ENCODE peak calls at places on chromosome 15, in six cellular contexts. W, Y, K, Z, L and J are unnamed samples.

GRCh38 chr15:71051539-71051938 is 63.7 kb upstream of the THSD4 start:
- DNase-seq in K (no peak), Z (no peak), Y (no peak), W (no peak), L (no peak), J (no peak)

GRCh38 chr15:85339976-85340665 is 40.3 kb upstream of the AKAP13 start:
- DNase-seq in Y (no peak), W (no peak), K (no peak), L (no peak), Z (no peak), J (no peak)

GRCh38 chr15:78047631-78048409 is 29.7 kb downstream of the TBC1D2B start:
- DNase-seq in K (no peak), L (no peak), Z (no peak), W (no peak), Y (no peak), J (no peak)

GRCh38 chr15:71335591-71335990 is 220.3 kb downstream of the THSD4 start:
- DNase-seq in W (no peak), Z (no peak), Y (no peak), L (no peak), K (no peak), J (no peak)

GRCh38 chr15:57485869-57486268 is 105.8 kb upstream of the MYZAP start:
- DNase-seq in W (no peak), Z (peak), Y (peak), L (no peak), K (peak), J (peak)

GRCh38 chr15:33380406-33380805 is 69.6 kb downstream of the RYR3 start:
- DNase-seq in Y (no peak), L (no peak), Z (no peak), W (no peak), K (no peak), J (no peak)

GRCh38 chr15:75727031-75727531 is 14.4 kb upstream of the CSPG4 start:
- DNase-seq in Y (no peak), L (no peak), W (no peak), K (no peak), Z (no peak), J (no peak)

GRCh38 chr15:31758126-31758525 is 272.2 kb upstream of the CHRNA7 start:
- DNase-seq in Y (peak), W (peak), Z (no peak), L (peak), K (no peak), J (no peak)

GRCh38 chr15:56351362-56351761 is 13.9 kb upstream of the TEX9 start:
- DNase-seq in L (no peak), Z (no peak), W (no peak), Y (no peak), K (no peak), J (no peak)

GRCh38 chr15:88636654-88637053 is 2.2 kb upstream of the ISG20 start:
- DNase-seq in W (no peak), Y (no peak), K (no peak), Z (no peak), L (no peak), J (no peak)

GRCh38 chr15:80317389-80318169 is 65.6 kb upstream of the CTXND1 start:
- DNase-seq in L (no peak), Z (peak), Y (no peak), W (peak), K (no peak), J (no peak)

GRCh38 chr15:33934896-33935295 is 33.4 kb upstream of the CHRM5 start:
- DNase-seq in W (no peak), Z (no peak), K (no peak), L (no peak), Y (no peak), J (no peak)

GRCh38 chr15:26295331-26295730 is 432.2 kb upstream of the ATP10A start:
- DNase-seq in L (no peak), W (no peak), Z (no peak), Y (no peak), K (no peak), J (no peak)

GRCh38 chr15:55816017-55816416 is 73.1 kb upstream of the PRTG start:
- DNase-seq in K (no peak), L (no peak), Z (no peak), Y (no peak), W (no peak), J (no peak)

GRCh38 chr15:34461730-34462129 is 24.1 kb upstream of the GOLGA8A start:
- DNase-seq in Z (no peak), W (no peak), Y (no peak), L (no peak), K (no peak), J (no peak)

GRCh38 chr15:80068578-80068977 is 9.1 kb downstream of the ZFAND6 start:
- DNase-seq in Y (no peak), L (no peak), W (no peak), K (no peak), Z (no peak), J (no peak)

GRCh38 chr15:98981851-98982722 is 25.5 kb downstream of the PGPEP1L start:
- DNase-seq in Y (no peak), W (no peak), K (no peak), L (peak), Z (no peak), J (no peak)

GRCh38 chr15:87604857-87605446 is 651.6 kb downstream of the NTRK3 start:
- DNase-seq in Y (no peak), W (peak), Z (no peak), L (no peak), K (no peak), J (peak)

GRCh38 chr15:66566963-66567531 is 1.2 kb upstream of the LCTL start:
- DNase-seq in L (peak), W (peak), Y (peak), Z (peak), K (peak), J (peak)
- TF ChIP-seq ZNF274 in L (no peak), W (no peak), Y (no peak), Z (no peak), K (no peak), J (no peak)

GRCh38 chr15:40773902-40774301 is 4.1 kb downstream of the C15orf62 start:
- DNase-seq in Z (no peak), W (no peak), K (no peak), L (no peak), Y (no peak), J (no peak)

GRCh38 chr15:40776537-40777141 is 6.9 kb downstream of the C15orf62 start:
- DNase-seq in Z (no peak), W (no peak), L (no peak), K (no peak), Y (no peak), J (no peak)

GRCh38 chr15:40773496-40773895 is 3.7 kb downstream of the C15orf62 start:
- DNase-seq in K (no peak), Y (no peak), L (no peak), W (no peak), Z (no peak), J (no peak)

GRCh38 chr15:40775007-40775406 is 5.2 kb downstream of the C15orf62 start:
- DNase-seq in K (no peak), Z (no peak), W (no peak), L (no peak), Y (no peak), J (no peak)

DNA sequence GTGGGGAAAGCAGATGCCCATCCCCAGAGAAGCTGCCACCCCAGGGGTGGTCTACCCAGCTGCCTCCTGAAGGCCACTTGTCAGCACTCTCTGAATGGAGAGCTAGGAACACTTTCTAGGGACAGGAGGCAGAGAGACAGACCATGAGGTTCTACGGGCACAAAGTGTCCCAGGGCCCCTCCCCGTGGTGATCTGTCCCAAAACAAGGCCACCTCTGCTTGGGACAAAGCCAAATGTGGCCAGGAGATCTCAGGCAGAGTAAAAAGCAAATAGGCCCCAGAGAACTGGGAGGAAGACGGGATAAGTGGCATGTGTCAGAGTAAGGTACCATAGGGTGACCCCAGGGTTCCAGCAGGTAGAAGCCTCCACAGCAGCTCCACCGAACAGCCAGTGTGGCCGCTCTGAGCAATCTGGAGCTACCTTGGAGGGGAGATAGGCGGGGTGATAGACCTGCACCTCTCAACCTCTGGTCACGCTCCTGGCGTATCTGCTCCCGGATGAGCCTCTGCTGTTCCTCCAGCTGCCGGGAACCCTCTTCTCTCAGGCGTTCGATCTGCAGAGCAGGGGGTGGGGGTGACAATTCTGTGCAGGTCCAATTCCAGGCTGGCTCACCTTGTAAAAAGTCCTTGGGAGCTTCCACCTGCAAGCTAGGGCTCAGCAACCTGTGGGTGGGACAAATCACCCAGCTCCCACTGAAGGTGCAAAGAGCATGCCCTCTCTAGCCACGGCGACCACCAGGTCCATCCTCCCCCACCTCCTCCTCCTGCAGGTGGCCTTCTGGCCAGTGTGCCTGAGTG is 6.2 kb downstream of the C15orf62 start:
- DNase-seq in Z (no peak), K (no peak), W (no peak), Y (no peak), L (no peak), J (no peak)
- H3K9ac ChIP-seq in Z (no peak), K (no peak), W (peak), Y (no peak), L (no peak), J (no peak)

DNA sequence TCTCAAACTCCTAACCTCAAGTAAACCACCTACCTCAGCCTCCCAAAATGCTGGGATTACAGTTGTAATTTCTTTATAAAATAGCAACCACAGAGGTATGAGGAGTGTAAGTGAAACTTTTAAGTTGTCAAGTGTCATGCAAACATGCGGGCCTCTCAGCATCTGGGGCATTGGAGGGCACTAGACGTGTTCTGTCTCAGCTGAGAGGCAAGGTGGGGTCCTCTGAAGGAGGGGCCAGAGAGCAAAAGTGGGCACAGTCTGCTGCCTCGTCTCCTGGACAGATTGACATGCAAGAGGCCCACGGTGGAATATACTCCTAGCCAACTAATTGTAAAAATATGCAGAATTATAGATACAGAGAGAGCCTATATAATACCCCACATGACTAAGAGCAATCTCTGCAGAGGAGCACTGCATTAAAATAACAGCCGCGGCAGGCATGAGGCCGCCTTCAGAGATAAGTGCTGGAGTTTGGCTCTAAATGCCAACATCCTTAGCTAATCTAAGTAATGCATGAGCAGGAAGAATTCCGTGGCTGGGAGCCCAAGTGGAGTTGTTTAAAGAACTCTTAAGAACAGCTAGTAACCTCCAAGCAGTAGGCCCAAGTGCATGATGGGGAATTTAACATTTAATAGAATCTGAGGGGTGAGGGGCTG is 87.8 kb upstream of the RNU6-1 start:
- DNase-seq in Z (no peak), K (no peak), W (peak), L (no peak), Y (no peak), J (no peak)
- TF ChIP-seq ZNF274 in Z (no peak), K (no peak), W (no peak), L (no peak), Y (no peak), J (no peak)

GRCh38 chr15:73952171-73952912 is 26.1 kb downstream of the LOXL1 start:
- DNase-seq in K (no peak), L (no peak), W (no peak), Z (no peak), Y (no peak), J (no peak)
- H3K9ac ChIP-seq in K (no peak), L (no peak), W (peak), Z (no peak), Y (no peak), J (peak)

DNA sequence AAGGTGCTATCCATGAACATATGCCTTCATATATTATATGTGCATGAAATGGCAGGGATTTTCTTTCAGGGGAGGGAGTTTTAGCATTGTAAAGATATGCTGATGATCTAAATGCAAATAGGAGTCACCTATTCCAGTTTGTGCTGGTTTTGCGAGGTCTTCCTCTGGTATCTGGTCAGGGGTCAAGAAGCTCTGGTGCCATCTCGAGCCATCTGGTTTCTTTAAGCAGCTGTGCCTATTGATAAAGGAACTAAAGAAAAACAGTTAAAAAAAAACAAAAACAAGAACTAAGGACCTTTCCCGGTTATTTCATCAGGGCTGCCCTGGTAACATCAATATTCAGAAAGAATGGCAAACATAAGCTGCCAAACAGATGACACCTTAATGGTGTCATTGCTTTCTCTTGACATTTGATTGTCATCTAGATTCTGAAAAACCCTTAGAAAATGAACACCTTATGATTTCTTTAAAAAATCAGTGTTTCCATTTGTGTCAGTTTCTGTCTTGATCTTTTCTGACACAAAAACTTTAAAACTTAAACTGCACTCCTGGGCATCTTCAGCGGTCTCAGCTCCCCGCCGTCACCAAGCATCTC is 22.7 kb downstream of the APH1B start:
- DNase-seq in K (no peak), Y (no peak), W (peak), Z (no peak), L (no peak), J (no peak)
- TF ChIP-seq ZNF274 in K (no peak), Y (no peak), W (no peak), Z (no peak), L (no peak), J (no peak)

GRCh38 chr15:100951965-100952364 is 32.8 kb downstream of the LRRK1 start:
- DNase-seq in K (no peak), Z (no peak), Y (no peak), L (no peak), W (no peak), J (no peak)

GRCh38 chr15:100947760-100948429 is 28.7 kb downstream of the LRRK1 start:
- DNase-seq in Y (no peak), W (no peak), K (no peak), L (no peak), Z (no peak), J (no peak)

GRCh38 chr15:100944237-100944875 is 25.2 kb downstream of the LRRK1 start:
- DNase-seq in K (no peak), L (no peak), Y (no peak), Z (no peak), W (no peak), J (no peak)

GRCh38 chr15:100945006-100945405 is 25.8 kb downstream of the LRRK1 start:
- DNase-seq in L (no peak), K (no peak), Y (no peak), W (no peak), Z (no peak), J (no peak)

GRCh38 chr15:100948430-100948762 is 29.2 kb downstream of the LRRK1 start:
- DNase-seq in K (no peak), L (no peak), Z (no peak), W (no peak), Y (no peak), J (no peak)
- H3K9ac ChIP-seq in K (no peak), L (peak), Z (no peak), W (no peak), Y (no peak), J (no peak)

DNA sequence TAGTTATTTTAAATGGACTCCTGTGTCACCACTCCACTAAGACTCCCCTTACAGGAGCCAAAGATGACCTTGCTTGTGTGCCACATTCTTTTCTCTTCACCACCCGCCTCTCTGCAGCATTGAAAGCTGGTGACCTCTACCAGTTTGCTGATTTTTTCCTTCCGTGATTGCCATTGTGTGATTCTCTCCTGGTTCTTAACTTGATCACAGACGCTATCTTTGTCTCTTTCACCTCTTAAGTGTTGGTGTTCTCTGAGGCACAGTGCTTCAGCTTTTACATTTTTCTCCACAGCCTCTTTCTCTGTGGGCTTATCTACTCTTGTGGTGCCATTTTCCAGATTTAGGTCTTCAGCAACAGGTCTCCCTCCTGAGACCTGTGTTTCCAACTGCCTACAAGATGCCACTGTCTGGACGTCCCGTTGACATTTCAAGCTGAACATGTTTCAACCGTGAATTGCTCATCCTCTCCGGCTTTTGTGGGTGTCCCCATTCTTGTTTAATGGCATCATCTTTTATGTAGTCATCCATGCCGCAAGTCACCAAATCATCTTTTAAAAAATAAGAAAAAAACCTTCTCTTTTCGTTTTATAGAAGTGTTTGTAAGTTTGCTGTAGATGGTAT is 26.5 kb downstream of the IQGAP1 start:
- DNase-seq in Z (no peak), L (no peak), W (no peak), K (no peak), Y (no peak), J (no peak)
- TF ChIP-seq ZNF274 in Z (no peak), L (no peak), W (no peak), K (no peak), Y (no peak), J (no peak)

DNA sequence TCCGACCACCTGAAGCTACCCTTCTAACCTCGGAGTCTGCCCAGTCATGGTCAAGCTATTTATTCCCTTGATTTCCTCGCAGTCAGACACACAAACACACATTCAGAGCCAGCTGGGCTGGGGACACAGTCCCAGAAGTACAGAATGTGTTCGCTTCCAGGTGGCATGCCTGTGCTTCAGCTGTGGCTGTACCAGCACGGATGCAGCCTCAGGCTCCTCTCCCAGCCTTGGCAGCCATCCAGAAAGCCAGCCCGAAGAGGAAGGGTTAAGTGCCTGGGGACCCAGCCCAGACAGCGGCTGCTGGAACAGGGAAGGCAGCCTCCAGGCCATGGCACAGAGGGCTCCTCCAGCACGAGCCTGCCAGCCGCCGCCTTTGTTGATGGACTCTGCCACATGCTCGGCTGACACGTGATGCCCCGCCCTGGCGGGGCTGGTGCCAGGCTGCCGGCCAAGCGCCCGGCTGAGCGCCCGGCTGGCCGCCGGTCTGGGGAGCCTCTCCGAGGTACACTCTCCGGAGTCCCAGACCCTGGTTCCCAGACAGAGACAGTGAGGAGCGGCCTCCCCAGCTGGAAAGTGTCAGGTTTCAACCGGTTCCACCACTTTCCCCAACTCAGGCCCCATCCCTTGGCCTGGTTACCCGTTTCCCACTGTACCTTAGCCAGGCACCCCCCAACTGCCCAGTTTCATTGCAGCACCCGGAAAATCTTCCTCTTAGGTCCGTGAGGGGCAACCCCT is 5.4 kb downstream of the BMF start:
- DNase-seq in W (no peak), Z (no peak), K (no peak), Y (no peak), L (no peak), J (no peak)
- H3K9ac ChIP-seq in W (peak), Z (no peak), K (peak), Y (peak), L (peak), J (peak)

GRCh38 chr15:96207377-96208006 is 123.0 kb upstream of the NR2F2 start:
- DNase-seq in L (no peak), K (no peak), Y (no peak), Z (no peak), W (no peak), J (no peak)

GRCh38 chr15:96213045-96213444 is 117.5 kb upstream of the NR2F2 start:
- DNase-seq in L (no peak), Y (no peak), W (no peak), Z (no peak), K (no peak), J (no peak)

GRCh38 chr15:96213896-96214295 is 116.6 kb upstream of the NR2F2 start:
- DNase-seq in L (no peak), K (no peak), Y (no peak), W (no peak), Z (no peak), J (no peak)

DNA sequence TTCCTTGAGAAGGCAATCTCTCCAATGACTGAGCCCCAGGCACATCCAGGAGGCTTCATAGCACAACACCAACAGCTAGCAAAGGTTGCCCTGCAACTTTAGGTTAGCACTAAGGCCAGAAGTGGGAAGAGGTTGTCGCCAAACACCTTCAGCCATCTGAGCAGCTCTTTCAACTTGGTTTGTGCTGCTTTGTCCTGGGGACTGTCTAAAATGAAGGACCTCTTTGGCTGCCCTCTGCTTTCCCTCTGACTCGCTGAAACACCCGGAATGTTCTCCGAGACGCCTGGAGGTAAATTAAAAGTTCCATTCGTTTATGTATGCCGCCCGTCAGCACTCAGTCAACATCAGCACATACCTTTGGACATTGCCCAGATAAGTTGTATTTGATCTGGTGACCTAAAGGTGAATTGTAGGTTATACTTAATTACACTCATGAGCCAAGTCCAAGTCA is 121.2 kb upstream of the NR2F2 start:
- DNase-seq in K (no peak), W (no peak), Z (peak), L (no peak), Y (no peak), J (no peak)
- TF ChIP-seq ZNF274 in K (no peak), W (no peak), Z (no peak), L (no peak), Y (no peak), J (no peak)